ENCODE peak calls at places on chromosomes 6 and 20, in nine cellular contexts. G is iris pigment epithelial cell; K is lower lobe of right lung; Y is fibroblast of pulmonary artery; W is stimulated activated CD8-positive, alpha-beta memory T cell treated with anti-CD3 and anti-CD28 coated beads, Interleukin-2, amount 100 ng/mL, for 48 hours; A is DMS79; E is NCI-H774; X is HEK293T; C is stimulated activated CD4-positive, alpha-beta T cell treated with anti-CD3 and anti-CD28 coated beads, Interleukin-12 subunit alpha, Interleukin-12 subunit beta, amount 100 ng/mL, for 48 hours. H is an unnamed sample.

GRCh38 chr20:2237059-2237458 is 58.7 kb upstream of the TGM3 start:
- DNase-seq in G (peak; percentile 83), K (no peak), Y (peak; percentile 90), W (no peak), A (no peak), E (no peak), X (no peak), C (no peak), H (no peak)

GRCh38 chr6:31734703-31735500 is 1.4 kb downstream of the CLIC1 start:
- DNase-seq in G (peak; percentile 79), K (peak; percentile 60), Y (peak; percentile 65), W (no peak), A (no peak), E (no peak), X (no peak), C (no peak), H (no peak)

GRCh38 chr6:140979642-140980091 is 1153.1 kb upstream of the GJE1 start:
- DNase-seq in G (peak; percentile 99), K (no peak), Y (peak; percentile 98), W (no peak), A (no peak), E (no peak), X (no peak), C (no peak), H (no peak)

GRCh38 chr6:313917-314316 is 21.6 kb downstream of the DUSP22 start:
- DNase-seq in G (no peak), K (no peak), Y (no peak), W (no peak), A (no peak), E (no peak), X (no peak), C (no peak), H (no peak)

GRCh38 chr6:57173056-57173885 is 1.1 kb downstream of the BAG2 start:
- DNase-seq in G (peak; percentile 41), K (no peak), Y (peak; percentile 43), W (no peak), A (no peak), E (peak; percentile 27), X (peak; percentile 12), C (no peak), H (peak; percentile 31)

GRCh38 chr20:2757001-2757400 is 43.4 kb downstream of the CPXM1 start:
- DNase-seq in G (no peak), K (no peak), Y (no peak), W (no peak), A (no peak), E (no peak), X (no peak), C (no peak), H (no peak)

GRCh38 chr6:11439017-11439420 is 98.5 kb upstream of the TMEM170B start:
- DNase-seq in G (no peak), K (no peak), Y (peak; percentile 96), W (no peak), A (no peak), E (no peak), X (no peak), C (no peak), H (no peak)

GRCh38 chr20:3818155-3819151 is 1.9 kb upstream of the AP5S1 start:
- DNase-seq in G (peak; percentile 79), K (peak; percentile 72), Y (peak; percentile 89), W (no peak), A (no peak), E (peak; percentile 80), X (peak; percentile 72), C (no peak), H (peak; percentile 43)

GRCh38 chr20:37323985-37324384 is 22.0 kb upstream of the SRC start:
- DNase-seq in G (peak; percentile 77), K (no peak), Y (peak; percentile 72), W (no peak), A (no peak), E (no peak), X (no peak), C (no peak), H (no peak)

GRCh38 chr6:12203001-12203400 is 87.2 kb upstream of the EDN1 start:
- DNase-seq in G (peak; percentile 18), K (no peak), Y (peak; percentile 75), W (no peak), A (no peak), E (no peak), X (no peak), C (no peak), H (no peak)

H was measured in NCI-H2081.